ENCODE peak calls at places on chromosomes 12 and 14, in ten cellular contexts. X, J, F, W, L, B, K, U, T and Q are unnamed samples.

GRCh38 chr12:57464569-57464968 is 5.0 kb downstream of the GLI1 start:
- DNase-seq in X (no peak), J (no peak), F (no peak), W (no peak), L (no peak), B (no peak), K (no peak), U (no peak), T (no peak), Q (no peak)

GRCh38 chr14:61609885-61610284 is 85.4 kb upstream of the HIF1A start:
- DNase-seq in X (no peak), J (no peak), F (no peak), W (no peak), L (no peak), B (no peak), K (no peak), U (no peak), T (no peak), Q (no peak)

GRCh38 chr14:61911534-61911933 is 149.3 kb downstream of the SNAPC1 start:
- DNase-seq in X (no peak), J (peak; percentile 55), F (no peak), W (no peak), L (no peak), B (peak; percentile 81), K (no peak), U (no peak), T (no peak), Q (no peak)

GRCh38 chr14:76937181-76938091 is 91.1 kb downstream of the IRF2BPL start:
- DNase-seq in X (no peak), J (peak; percentile 86), F (no peak), W (no peak), L (peak; percentile 82), B (peak; percentile 89), K (no peak), U (peak; percentile 95), T (no peak), Q (peak; percentile 73)

GRCh38 chr12:19181666-19182426 is 52.3 kb downstream of the PLEKHA5 start:
- DNase-seq in X (no peak), J (no peak), F (no peak), W (no peak), L (no peak), B (no peak), K (no peak), U (no peak), T (no peak), Q (no peak)

GRCh38 chr14:37150414-37150813 is 22.0 kb downstream of the SLC25A21 start:
- DNase-seq in X (peak; percentile 66), J (peak; percentile 37), F (no peak), W (peak; percentile 44), L (no peak), B (peak; percentile 98), K (no peak), U (peak; percentile 35), T (no peak), Q (no peak)

GRCh38 chr12:46134205-46134811 is 134.5 kb downstream of the SLC38A1 start:
- DNase-seq in X (no peak), J (no peak), F (no peak), W (no peak), L (no peak), B (no peak), K (no peak), U (no peak), T (no peak), Q (no peak)

GRCh38 chr14:31096255-31096654 is 70.1 kb upstream of the STRN3 start:
- DNase-seq in X (no peak), J (no peak), F (no peak), W (no peak), L (no peak), B (no peak), K (no peak), U (no peak), T (no peak), Q (no peak)

GRCh38 chr12:107917912-107918800 is 143.7 kb downstream of the ASCL4 start:
- DNase-seq in X (peak; percentile 57), J (peak; percentile 30), F (no peak), W (peak; percentile 54), L (peak; percentile 77), B (peak; percentile 16), K (peak; percentile 32), U (peak; percentile 37), T (peak; percentile 34), Q (no peak)

GRCh38 chr12:69733638-69734037 is 5.0 kb upstream of the RAB3IP start:
- DNase-seq in X (no peak), J (no peak), F (no peak), W (no peak), L (no peak), B (no peak), K (no peak), U (no peak), T (no peak), Q (no peak)

GRCh38 chr14:88005050-88005481 is at the start of gene GPR65:
- DNase-seq in X (no peak), J (no peak), F (no peak), W (no peak), L (no peak), B (no peak), K (no peak), U (peak; percentile 14), T (no peak), Q (no peak)

GRCh38 chr12:69987453-69988102 is 162.6 kb downstream of the MYRFL start:
- DNase-seq in X (peak; percentile 77), J (no peak), F (no peak), W (peak; percentile 25), L (no peak), B (no peak), K (peak; percentile 75), U (peak; percentile 69), T (no peak), Q (peak; percentile 33)

GRCh38 chr12:26135010-26135420 is 10.2 kb upstream of the BHLHE41 start:
- DNase-seq in X (peak; percentile 93), J (peak; percentile 28), F (peak; percentile 94), W (no peak), L (no peak), B (peak; percentile 9), K (no peak), U (no peak), T (no peak), Q (no peak)

GRCh38 chr14:58815046-58815701 is 177.4 kb downstream of the DACT1 start:
- DNase-seq in X (no peak), J (no peak), F (no peak), W (no peak), L (no peak), B (no peak), K (no peak), U (peak; percentile 76), T (no peak), Q (no peak)

GRCh38 chr12:65318186-65318685 is 39.8 kb downstream of the MSRB3 start:
- DNase-seq in X (no peak), J (no peak), F (no peak), W (no peak), L (no peak), B (no peak), K (no peak), U (no peak), T (no peak), Q (no peak)

GRCh38 chr12:85278598-85279448 is 1.2 kb upstream of the ALX1 start:
- DNase-seq in X (no peak), J (no peak), F (peak; percentile 32), W (no peak), L (peak; percentile 33), B (no peak), K (no peak), U (no peak), T (no peak), Q (no peak)

GRCh38 chr12:42326466-42327226 is 679 bp downstream of the PPHLN1 start:
- DNase-seq in X (peak; percentile 31), J (no peak), F (no peak), W (no peak), L (no peak), B (peak; percentile 41), K (no peak), U (peak; percentile 46), T (no peak), Q (no peak)

GRCh38 chr12:96989916-96990315 is 82.9 kb downstream of the NEDD1 start:
- DNase-seq in X (peak; percentile 39), J (peak; percentile 65), F (no peak), W (no peak), L (peak; percentile 40), B (no peak), K (peak; percentile 54), U (no peak), T (peak; percentile 54), Q (no peak)

GRCh38 chr14:76500011-76500410 is 124.1 kb downstream of the ESRRB start:
- DNase-seq in X (no peak), J (no peak), F (no peak), W (no peak), L (no peak), B (no peak), K (no peak), U (peak; percentile 63), T (no peak), Q (no peak)

GRCh38 chr14:92607702-92608429 is 94.3 kb downstream of the RIN3 start:
- DNase-seq in X (peak; percentile 58), J (no peak), F (no peak), W (no peak), L (no peak), B (no peak), K (no peak), U (no peak), T (no peak), Q (no peak)

GRCh38 chr14:60514378-60515243 is 5.7 kb downstream of the SIX6 start:
- DNase-seq in X (no peak), J (peak; percentile 75), F (no peak), W (peak; percentile 17), L (peak; percentile 86), B (peak; percentile 87), K (no peak), U (peak; percentile 49), T (peak; percentile 85), Q (no peak)

GRCh38 chr14:25094171-25094907 is 44.4 kb upstream of the STXBP6 start:
- DNase-seq in X (no peak), J (no peak), F (no peak), W (no peak), L (no peak), B (no peak), K (no peak), U (no peak), T (no peak), Q (no peak)

GRCh38 chr12:88896958-88897357 is 316.7 kb upstream of the KITLG start:
- DNase-seq in X (no peak), J (no peak), F (no peak), W (no peak), L (no peak), B (no peak), K (no peak), U (no peak), T (no peak), Q (no peak)

GRCh38 chr14:75333523-75334190 is 55.0 kb downstream of the FOS start:
- DNase-seq in X (no peak), J (no peak), F (peak; percentile 46), W (no peak), L (peak; percentile 32), B (no peak), K (no peak), U (no peak), T (no peak), Q (no peak)